ENCODE peak calls at places on chromosome 2, in eight cellular contexts. A is GM23248, P is neural progenitor cell, N is HCT116, B is GM23338, C is hepatocyte, D is MM.1S, W is SK-N-SH. R is an unnamed sample.
A peak's percentile ranks its signal among the peaks of the same experiment; 100 is the strongest.

GRCh38 chr2:236162804-236163482 is 5.2 kb downstream of the GBX2 start:
- DNase-seq in A (no peak), P (peak; percentile 56), N (no peak), B (peak; percentile 50), C (no peak), D (no peak), W (no peak), R (no peak)

GRCh38 chr2:98573426-98573825 is 34.9 kb downstream of the COA5 start:
- DNase-seq in A (no peak), P (no peak), N (no peak), B (no peak), C (no peak), D (no peak), W (no peak), R (no peak)

GRCh38 chr2:157424374-157424773 is 19.5 kb downstream of the CYTIP start:
- DNase-seq in A (no peak), P (no peak), N (no peak), B (no peak), C (no peak), D (no peak), W (no peak), R (no peak)

GRCh38 chr2:96532641-96533291 is 3.8 kb upstream of the ARID5A start:
- DNase-seq in A (no peak), P (no peak), N (no peak), B (no peak), C (no peak), D (no peak), W (no peak), R (no peak)

GRCh38 chr2:172829229-172829628 is 93.6 kb downstream of the RAPGEF4 start:
- DNase-seq in A (peak; percentile 63), P (no peak), N (no peak), B (no peak), C (peak; percentile 22), D (no peak), W (no peak), R (no peak)

GRCh38 chr2:238947243-238947760 is 99.4 kb downstream of the TWIST2 start:
- DNase-seq in A (no peak), P (no peak), N (no peak), B (no peak), C (no peak), D (peak; percentile 8), W (no peak), R (no peak)

GRCh38 chr2:108972663-108973062 is 16.4 kb downstream of the EDAR start:
- DNase-seq in A (no peak), P (no peak), N (no peak), B (no peak), C (no peak), D (no peak), W (no peak), R (no peak)

GRCh38 chr2:38190542-38191218 is 114.7 kb upstream of the CYP1B1 start:
- DNase-seq in A (peak; percentile 90), P (no peak), N (no peak), B (no peak), C (no peak), D (no peak), W (no peak), R (no peak)

GRCh38 chr2:174729797-174730529 is 34.3 kb downstream of the CHRNA1 start:
- DNase-seq in A (peak; percentile 52), P (peak; percentile 58), N (no peak), B (peak; percentile 74), C (peak; percentile 35), D (no peak), W (peak; percentile 77), R (no peak)
- H3K4me3 ChIP-seq in A (peak overlapping the region; percentile 72), P (peak overlapping the region; percentile 43), N (no peak overlapping the region), B (peak overlapping the region; percentile 74), C (peak overlapping the region; percentile 31), D (peak overlapping the region; percentile 37), W (peak overlapping the region; percentile 50), R (no peak overlapping the region)

DNA sequence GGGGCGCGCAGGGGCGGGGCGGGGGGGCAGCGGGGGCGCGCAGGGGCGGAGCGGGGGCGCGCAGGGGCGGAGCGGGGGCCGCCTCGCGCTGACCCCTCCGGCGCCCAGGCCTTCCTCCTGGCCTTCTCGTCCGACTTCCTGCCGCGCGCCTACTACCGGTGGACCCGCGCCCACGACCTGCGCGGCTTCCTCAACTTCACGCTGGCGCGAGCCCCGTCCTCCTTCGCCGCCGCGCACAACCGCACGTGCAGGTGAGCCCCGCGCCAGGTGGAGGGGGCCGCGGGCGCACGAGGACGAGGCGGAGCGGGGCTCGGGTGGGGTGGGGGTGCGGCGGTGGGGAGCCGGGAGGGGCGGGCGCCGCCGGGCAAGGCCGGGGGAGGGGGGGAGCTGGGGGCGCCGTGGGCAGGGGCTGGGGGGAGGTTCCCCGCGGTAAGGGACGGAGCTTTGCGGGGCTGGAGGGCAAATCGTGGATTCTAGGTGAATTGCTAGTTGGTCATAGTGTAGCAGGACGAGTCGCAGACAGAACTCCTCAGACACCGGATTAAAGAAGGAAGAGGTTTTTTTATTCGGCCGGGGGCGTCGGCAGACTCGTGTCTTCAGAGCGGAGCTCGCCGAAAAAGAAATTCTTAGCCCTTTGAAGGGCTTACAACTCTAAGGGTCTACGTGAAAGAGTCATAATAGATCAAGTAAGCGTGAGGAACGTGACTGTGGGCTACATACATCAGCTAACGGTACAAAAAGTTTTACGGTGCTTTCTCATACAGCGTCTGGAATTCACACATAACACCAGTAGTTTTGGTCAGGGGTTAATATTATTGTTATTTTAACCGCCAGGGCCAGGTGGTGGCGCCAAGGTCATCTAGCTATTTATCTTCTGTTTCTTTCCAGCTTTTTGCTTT is 29.9 kb downstream of the ANO7 start:
- DNase-seq in A (peak; percentile 70), P (peak; percentile 85), N (no peak), B (peak; percentile 84), C (peak; percentile 74), D (peak; percentile 48), W (peak; percentile 88), R (peak; percentile 51)
- H2AFZ ChIP-seq in A (peak overlapping the region; percentile 83), P (peak overlapping the region; percentile 61), N (peak overlapping the region; percentile 60), B (peak overlapping the region; percentile 49), C (peak overlapping the region; percentile 89), D (no peak overlapping the region), W (peak overlapping the region; percentile 26), R (peak overlapping the region; percentile 75)

GRCh38 chr2:145987797-145988196 is 1467.9 kb upstream of the ZEB2 start:
- DNase-seq in A (no peak), P (no peak), N (no peak), B (no peak), C (no peak), D (no peak), W (no peak), R (no peak)

GRCh38 chr2:145985517-145985916 is 1465.6 kb upstream of the ZEB2 start:
- DNase-seq in A (no peak), P (no peak), N (no peak), B (no peak), C (no peak), D (no peak), W (no peak), R (no peak)

GRCh38 chr2:145980318-145980717 is 1460.4 kb upstream of the ZEB2 start:
- DNase-seq in A (no peak), P (no peak), N (no peak), B (no peak), C (no peak), D (no peak), W (no peak), R (no peak)

GRCh38 chr2:145984541-145984940 is 1464.6 kb upstream of the ZEB2 start:
- DNase-seq in A (peak; percentile 35), P (no peak), N (peak; percentile 31), B (no peak), C (peak; percentile 3), D (no peak), W (no peak), R (no peak)
- TF ChIP-seq EZH2phosphoT487 in A (no peak), P (no peak), N (no peak), B (no peak), C (no peak), D (no peak), W (no peak), R (no peak)

GRCh38 chr2:216482640-216483039 is 16.0 kb upstream of the RPL37A start:
- DNase-seq in A (no peak), P (no peak), N (no peak), B (no peak), C (no peak), D (no peak), W (no peak), R (no peak)

GRCh38 chr2:216474925-216475670 is 23.5 kb upstream of the RPL37A start:
- DNase-seq in A (no peak), P (no peak), N (no peak), B (no peak), C (no peak), D (no peak), W (no peak), R (no peak)

GRCh38 chr2:216477283-216478035 is 21.2 kb upstream of the RPL37A start:
- DNase-seq in A (peak; percentile 39), P (no peak), N (no peak), B (no peak), C (no peak), D (no peak), W (no peak), R (no peak)

GRCh38 chr2:216478791-216479190 is 19.9 kb upstream of the RPL37A start:
- DNase-seq in A (no peak), P (no peak), N (no peak), B (no peak), C (no peak), D (no peak), W (no peak), R (no peak)

GRCh38 chr2:216478151-216478550 is 20.5 kb upstream of the RPL37A start:
- DNase-seq in A (peak; percentile 90), P (no peak), N (peak; percentile 50), B (no peak), C (no peak), D (no peak), W (no peak), R (no peak)
- H3K4me3 ChIP-seq in A (no peak overlapping the region), P (no peak overlapping the region), N (no peak overlapping the region), B (no peak overlapping the region), C (no peak overlapping the region), D (no peak overlapping the region), W (no peak overlapping the region), R (no peak overlapping the region)

GRCh38 chr2:71465356-71465755 is 12.0 kb downstream of the DYSF start:
- DNase-seq in A (no peak), P (no peak), N (no peak), B (peak; percentile 26), C (no peak), D (no peak), W (no peak), R (no peak)
- H2AFZ ChIP-seq in A (no peak overlapping the region), P (no peak overlapping the region), N (no peak overlapping the region), B (no peak overlapping the region), C (no peak overlapping the region), D (no peak overlapping the region), W (no peak overlapping the region), R (no peak overlapping the region)

DNA sequence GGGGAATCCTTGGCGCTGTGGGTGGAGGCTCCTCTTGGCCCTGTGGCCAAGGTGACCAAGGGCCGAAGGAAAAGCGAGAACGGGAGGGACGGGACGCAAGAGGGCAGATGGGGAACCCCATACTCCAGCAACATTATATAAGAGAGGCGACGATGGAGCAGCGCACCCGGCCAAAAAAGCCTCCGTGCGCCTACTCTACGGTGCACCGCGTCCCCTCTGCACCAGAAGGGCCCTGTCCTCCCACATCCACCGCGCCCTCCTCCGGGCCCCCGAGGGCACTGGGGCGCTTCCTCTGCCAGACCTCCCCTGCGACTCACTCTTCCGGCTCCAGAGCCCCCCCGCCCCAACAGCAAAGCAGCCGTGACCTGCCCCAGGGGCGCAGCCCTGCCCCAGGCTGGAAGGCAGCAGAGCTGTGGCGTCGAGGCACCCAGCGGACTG is 106.1 kb upstream of the CD302 start:
- DNase-seq in A (peak; percentile 35), P (no peak), N (no peak), B (peak; percentile 79), C (no peak), D (no peak), W (no peak), R (no peak)
- TF ChIP-seq EZH2phosphoT487 in A (no peak), P (peak; percentile 46), N (no peak), B (no peak), C (no peak), D (no peak), W (no peak), R (no peak)